ENCODE peak calls at places on chromosomes 12 and 14, in five cellular contexts. One of them, this sample, is unnamed.

GRCh38 chr12:4984344-4984743 is 59.3 kb upstream of the KCNA5 start:
- DNase-seq in C1 segment of cervical spinal cord: no peak
- DNase-seq in colonic mucosa: no peak
- DNase-seq in stimulated activated CD4-positive, alpha-beta T cell treated with anti-CD3 and anti-CD28 coated beads, Interleukin-12 subunit alpha, Interleukin-12 subunit beta, amount 100 ng/mL, for 4 hours: no peak
- DNase-seq in right lobe of liver: no peak
- DNase-seq in this sample: no peak

GRCh38 chr12:67747869-67748760 is 99.6 kb downstream of the DYRK2 start:
- DNase-seq in C1 segment of cervical spinal cord: no peak
- DNase-seq in colonic mucosa: peak
- DNase-seq in stimulated activated CD4-positive, alpha-beta T cell treated with anti-CD3 and anti-CD28 coated beads, Interleukin-12 subunit alpha, Interleukin-12 subunit beta, amount 100 ng/mL, for 4 hours: no peak
- DNase-seq in right lobe of liver: peak
- DNase-seq in this sample: no peak

GRCh38 chr12:123119808-123120207 is 31.1 kb downstream of the PITPNM2 start:
- DNase-seq in C1 segment of cervical spinal cord: no peak
- DNase-seq in colonic mucosa: no peak
- DNase-seq in stimulated activated CD4-positive, alpha-beta T cell treated with anti-CD3 and anti-CD28 coated beads, Interleukin-12 subunit alpha, Interleukin-12 subunit beta, amount 100 ng/mL, for 4 hours: peak
- DNase-seq in right lobe of liver: no peak
- DNase-seq in this sample: no peak

GRCh38 chr12:59429766-59430165 is 166.1 kb upstream of the SLC16A7 start:
- DNase-seq in C1 segment of cervical spinal cord: no peak
- DNase-seq in colonic mucosa: no peak
- DNase-seq in stimulated activated CD4-positive, alpha-beta T cell treated with anti-CD3 and anti-CD28 coated beads, Interleukin-12 subunit alpha, Interleukin-12 subunit beta, amount 100 ng/mL, for 4 hours: no peak
- DNase-seq in right lobe of liver: no peak
- DNase-seq in this sample: no peak

GRCh38 chr12:42609605-42610004 is 20.1 kb upstream of the PRICKLE1 start:
- DNase-seq in C1 segment of cervical spinal cord: no peak
- DNase-seq in colonic mucosa: no peak
- DNase-seq in stimulated activated CD4-positive, alpha-beta T cell treated with anti-CD3 and anti-CD28 coated beads, Interleukin-12 subunit alpha, Interleukin-12 subunit beta, amount 100 ng/mL, for 4 hours: no peak
- DNase-seq in right lobe of liver: no peak
- DNase-seq in this sample: no peak

GRCh38 chr12:40618621-40619020 is 73.6 kb upstream of the CNTN1 start:
- DNase-seq in C1 segment of cervical spinal cord: no peak
- DNase-seq in colonic mucosa: no peak
- DNase-seq in stimulated activated CD4-positive, alpha-beta T cell treated with anti-CD3 and anti-CD28 coated beads, Interleukin-12 subunit alpha, Interleukin-12 subunit beta, amount 100 ng/mL, for 4 hours: no peak
- DNase-seq in right lobe of liver: no peak
- DNase-seq in this sample: no peak

GRCh38 chr12:107990325-107990724 is 138.8 kb upstream of the WSCD2 start:
- DNase-seq in C1 segment of cervical spinal cord: peak
- DNase-seq in colonic mucosa: peak
- DNase-seq in stimulated activated CD4-positive, alpha-beta T cell treated with anti-CD3 and anti-CD28 coated beads, Interleukin-12 subunit alpha, Interleukin-12 subunit beta, amount 100 ng/mL, for 4 hours: no peak
- DNase-seq in right lobe of liver: peak
- DNase-seq in this sample: no peak

GRCh38 chr14:90733139-90733808 is 83.0 kb downstream of the TTC7B start:
- DNase-seq in C1 segment of cervical spinal cord: no peak
- DNase-seq in colonic mucosa: no peak
- DNase-seq in stimulated activated CD4-positive, alpha-beta T cell treated with anti-CD3 and anti-CD28 coated beads, Interleukin-12 subunit alpha, Interleukin-12 subunit beta, amount 100 ng/mL, for 4 hours: no peak
- DNase-seq in right lobe of liver: no peak
- DNase-seq in this sample: peak

GRCh38 chr12:79689477-79690155 is 1.1 kb downstream of the PAWR start:
- DNase-seq in C1 segment of cervical spinal cord: peak
- DNase-seq in colonic mucosa: peak
- DNase-seq in stimulated activated CD4-positive, alpha-beta T cell treated with anti-CD3 and anti-CD28 coated beads, Interleukin-12 subunit alpha, Interleukin-12 subunit beta, amount 100 ng/mL, for 4 hours: no peak
- DNase-seq in right lobe of liver: peak
- DNase-seq in this sample: peak

GRCh38 chr14:104109121-104109541 is 23.6 kb downstream of the ASPG start:
- DNase-seq in C1 segment of cervical spinal cord: no peak
- DNase-seq in colonic mucosa: peak
- DNase-seq in stimulated activated CD4-positive, alpha-beta T cell treated with anti-CD3 and anti-CD28 coated beads, Interleukin-12 subunit alpha, Interleukin-12 subunit beta, amount 100 ng/mL, for 4 hours: no peak
- DNase-seq in right lobe of liver: peak
- DNase-seq in this sample: no peak

GRCh38 chr14:105525861-105526780 is at the start of gene TMEM121:
- DNase-seq in C1 segment of cervical spinal cord: peak
- DNase-seq in colonic mucosa: no peak
- DNase-seq in stimulated activated CD4-positive, alpha-beta T cell treated with anti-CD3 and anti-CD28 coated beads, Interleukin-12 subunit alpha, Interleukin-12 subunit beta, amount 100 ng/mL, for 4 hours: peak
- DNase-seq in right lobe of liver: no peak
- DNase-seq in this sample: no peak

GRCh38 chr12:56220611-56221232 is 1.0 kb downstream of the RNF41 start:
- DNase-seq in C1 segment of cervical spinal cord: no peak
- DNase-seq in colonic mucosa: no peak
- DNase-seq in stimulated activated CD4-positive, alpha-beta T cell treated with anti-CD3 and anti-CD28 coated beads, Interleukin-12 subunit alpha, Interleukin-12 subunit beta, amount 100 ng/mL, for 4 hours: no peak
- DNase-seq in right lobe of liver: no peak
- DNase-seq in this sample: no peak

GRCh38 chr14:95319312-95320075 is at the start of gene CLMN:
- DNase-seq in C1 segment of cervical spinal cord: peak
- DNase-seq in colonic mucosa: peak
- DNase-seq in stimulated activated CD4-positive, alpha-beta T cell treated with anti-CD3 and anti-CD28 coated beads, Interleukin-12 subunit alpha, Interleukin-12 subunit beta, amount 100 ng/mL, for 4 hours: peak
- DNase-seq in right lobe of liver: peak
- DNase-seq in this sample: peak

GRCh38 chr14:50667491-50668007 is 557 bp downstream of the SAV1 start:
- DNase-seq in C1 segment of cervical spinal cord: peak
- DNase-seq in colonic mucosa: peak
- DNase-seq in stimulated activated CD4-positive, alpha-beta T cell treated with anti-CD3 and anti-CD28 coated beads, Interleukin-12 subunit alpha, Interleukin-12 subunit beta, amount 100 ng/mL, for 4 hours: no peak
- DNase-seq in right lobe of liver: no peak
- DNase-seq in this sample: no peak

GRCh38 chr14:100124551-100125088 is 34.8 kb downstream of the DEGS2 start:
- DNase-seq in C1 segment of cervical spinal cord: no peak
- DNase-seq in colonic mucosa: no peak
- DNase-seq in stimulated activated CD4-positive, alpha-beta T cell treated with anti-CD3 and anti-CD28 coated beads, Interleukin-12 subunit alpha, Interleukin-12 subunit beta, amount 100 ng/mL, for 4 hours: no peak
- DNase-seq in right lobe of liver: no peak
- DNase-seq in this sample: no peak

GRCh38 chr12:101740566-101740965 is 1.3 kb upstream of the SYCP3 start:
- DNase-seq in C1 segment of cervical spinal cord: no peak
- DNase-seq in colonic mucosa: no peak
- DNase-seq in stimulated activated CD4-positive, alpha-beta T cell treated with anti-CD3 and anti-CD28 coated beads, Interleukin-12 subunit alpha, Interleukin-12 subunit beta, amount 100 ng/mL, for 4 hours: no peak
- DNase-seq in right lobe of liver: no peak
- DNase-seq in this sample: no peak

GRCh38 chr14:50047274-50047676 is 69.1 kb downstream of the VCPKMT start:
- DNase-seq in C1 segment of cervical spinal cord: no peak
- DNase-seq in colonic mucosa: peak
- DNase-seq in stimulated activated CD4-positive, alpha-beta T cell treated with anti-CD3 and anti-CD28 coated beads, Interleukin-12 subunit alpha, Interleukin-12 subunit beta, amount 100 ng/mL, for 4 hours: no peak
- DNase-seq in right lobe of liver: no peak
- DNase-seq in this sample: no peak

GRCh38 chr14:52314521-52315354 is 626 bp downstream of the PTGER2 start:
- DNase-seq in C1 segment of cervical spinal cord: no peak
- DNase-seq in colonic mucosa: peak
- DNase-seq in stimulated activated CD4-positive, alpha-beta T cell treated with anti-CD3 and anti-CD28 coated beads, Interleukin-12 subunit alpha, Interleukin-12 subunit beta, amount 100 ng/mL, for 4 hours: peak
- DNase-seq in right lobe of liver: peak
- DNase-seq in this sample: no peak

GRCh38 chr14:106141242-106142220 is 615.1 kb downstream of the TMEM121 start:
- DNase-seq in C1 segment of cervical spinal cord: no peak
- DNase-seq in colonic mucosa: no peak
- DNase-seq in stimulated activated CD4-positive, alpha-beta T cell treated with anti-CD3 and anti-CD28 coated beads, Interleukin-12 subunit alpha, Interleukin-12 subunit beta, amount 100 ng/mL, for 4 hours: peak
- DNase-seq in right lobe of liver: no peak
- DNase-seq in this sample: no peak

GRCh38 chr12:117854339-117855012 is 114.3 kb downstream of the KSR2 start:
- DNase-seq in C1 segment of cervical spinal cord: peak
- DNase-seq in colonic mucosa: peak
- DNase-seq in stimulated activated CD4-positive, alpha-beta T cell treated with anti-CD3 and anti-CD28 coated beads, Interleukin-12 subunit alpha, Interleukin-12 subunit beta, amount 100 ng/mL, for 4 hours: peak
- DNase-seq in right lobe of liver: no peak
- DNase-seq in this sample: peak